ENCODE peak calls at places on chromosomes 6 and 20, in six cellular contexts. V is cardiac fibroblast, N is progenitor cell of endocrine pancreas, U is heart right ventricle, M is GM12865, H is mammary epithelial cell. Q is an unnamed sample.

GRCh38 chr6:33717857-33718552 is 6.5 kb upstream of the UQCC2 start:
- DNase-seq in V (no peak), N (no peak), U (no peak), M (no peak), H (no peak), Q (no peak)

GRCh38 chr6:43907789-43908472 is 137.9 kb downstream of the VEGFA start:
- DNase-seq in V (no peak), N (no peak), U (peak), M (no peak), H (no peak), Q (no peak)

GRCh38 chr20:33437141-33437911 is 6.2 kb downstream of the SNTA1 start:
- DNase-seq in V (peak), N (no peak), U (peak), M (no peak), H (no peak), Q (no peak)

GRCh38 chr6:160960067-160960466 is 31.5 kb upstream of the MAP3K4 start:
- DNase-seq in V (no peak), N (no peak), U (no peak), M (no peak), H (no peak), Q (no peak)

GRCh38 chr6:5126214-5126613 is 41.1 kb downstream of the PPP1R3G start:
- DNase-seq in V (peak), N (no peak), U (no peak), M (no peak), H (no peak), Q (no peak)

GRCh38 chr20:50388733-50389436 is 121.3 kb upstream of the PTPN1 start:
- DNase-seq in V (no peak), N (no peak), U (no peak), M (no peak), H (no peak), Q (no peak)

GRCh38 chr20:62501801-62502495 is 26.2 kb upstream of the GATA5 start:
- DNase-seq in V (peak), N (no peak), U (no peak), M (peak), H (peak), Q (peak)

GRCh38 chr6:85866373-85866740 is 223.7 kb upstream of the SYNCRIP start:
- DNase-seq in V (peak), N (no peak), U (no peak), M (no peak), H (no peak), Q (no peak)

GRCh38 chr6:130928993-130929678 is 101.9 kb downstream of the SMLR1 start:
- DNase-seq in V (peak), N (no peak), U (no peak), M (no peak), H (no peak), Q (no peak)

GRCh38 chr20:10715035-10715434 is 41.2 kb upstream of the JAG1 start:
- DNase-seq in V (peak), N (no peak), U (no peak), M (no peak), H (peak), Q (no peak)

GRCh38 chr6:57048577-57048976 is 2.1 kb downstream of the KIAA1586 start:
- DNase-seq in V (peak), N (no peak), U (no peak), M (no peak), H (no peak), Q (no peak)

GRCh38 chr6:34459899-34460593 is 5.8 kb upstream of the PACSIN1 start:
- DNase-seq in V (peak), N (no peak), U (no peak), M (peak), H (peak), Q (peak)

GRCh38 chr6:54860739-54861138 is 14.2 kb downstream of the FAM83B start:
- DNase-seq in V (peak), N (no peak), U (no peak), M (no peak), H (peak), Q (no peak)

GRCh38 chr6:878179-878578 is 185.2 kb upstream of the EXOC2 start:
- DNase-seq in V (no peak), N (no peak), U (no peak), M (no peak), H (no peak), Q (no peak)

GRCh38 chr6:169240591-169241390 is 12.9 kb downstream of the THBS2 start:
- DNase-seq in V (peak), N (no peak), U (no peak), M (no peak), H (peak), Q (no peak)

GRCh38 chr6:74115674-74116073 is 419.7 kb downstream of the CD109 start:
- DNase-seq in V (peak), N (no peak), U (no peak), M (no peak), H (no peak), Q (no peak)

DNA sequence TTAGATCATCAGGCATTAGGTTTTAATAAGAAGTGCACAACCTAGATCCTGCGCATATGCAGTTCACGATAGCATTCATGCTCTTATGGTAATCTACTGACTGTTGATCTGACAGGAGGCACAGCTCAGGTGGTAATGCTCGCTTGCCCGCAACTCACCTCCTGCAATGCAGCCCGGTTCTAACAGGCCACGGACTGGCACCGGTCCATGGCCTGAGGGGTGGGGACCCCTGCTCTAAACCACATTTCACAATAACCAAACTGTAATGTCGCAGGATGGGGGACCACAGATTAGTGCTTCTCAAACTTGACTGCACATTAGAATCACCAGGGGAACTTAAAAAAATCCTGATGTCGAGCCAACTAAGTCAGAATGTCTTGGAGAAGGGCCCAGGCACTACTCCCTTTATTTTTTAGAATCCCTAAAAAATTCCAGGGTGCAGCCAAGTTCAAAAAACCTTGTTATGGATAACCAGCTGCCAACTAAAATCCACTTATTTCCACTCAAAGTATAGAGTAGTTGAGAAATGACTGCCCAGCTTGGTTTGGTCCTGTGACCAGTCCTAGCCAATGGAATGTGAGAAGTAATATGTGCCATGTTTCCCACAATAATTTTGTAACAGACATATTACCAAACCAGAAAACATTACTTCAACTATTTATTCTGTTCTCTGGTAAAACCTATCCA is 3.1 kb downstream of the SHPRH start:
- DNase-seq in V (peak), N (no peak), U (no peak), M (no peak), H (no peak), Q (no peak)
- TF ChIP-seq CTCF in V (no peak), N (no peak), U (no peak), M (no peak), H (no peak), Q (no peak)

GRCh38 chr6:26031595-26032386 is 55.4 kb upstream of the HFE start:
- DNase-seq in V (peak), N (peak), U (peak), M (peak), H (peak), Q (peak)
- TF ChIP-seq CTCF in V (peak), N (peak), U (peak), M (peak), H (peak), Q (no peak)

GRCh38 chr6:158131926-158132325 is 36.1 kb downstream of the SERAC1 start:
- DNase-seq in V (peak), N (no peak), U (no peak), M (peak), H (peak), Q (peak)
- TF ChIP-seq CTCF in V (peak), N (peak), U (peak), M (peak), H (peak), Q (peak)

GRCh38 chr20:23362392-23363256 is 642 bp downstream of the GZF1 start:
- DNase-seq in V (peak), N (no peak), U (no peak), M (peak), H (peak), Q (peak)

GRCh38 chr20:23361651-23362391 is at the start of gene GZF1:
- DNase-seq in V (peak), N (peak), U (peak), M (peak), H (peak), Q (peak)

GRCh38 chr20:23363257-23363649 is 1.3 kb downstream of the GZF1 start:
- DNase-seq in V (no peak), N (no peak), U (peak), M (peak), H (no peak), Q (no peak)

GRCh38 chr20:23358923-23359572 is 2.9 kb upstream of the GZF1 start:
- DNase-seq in V (no peak), N (no peak), U (no peak), M (no peak), H (no peak), Q (no peak)

GRCh38 chr20:23361108-23361650 is 803 bp upstream of the GZF1 start:
- DNase-seq in V (peak), N (no peak), U (no peak), M (peak), H (no peak), Q (no peak)
- TF ChIP-seq CTCF in V (no peak), N (no peak), U (no peak), M (no peak), H (no peak), Q (no peak)

GRCh38 chr20:25314497-25315417 is 66.9 kb downstream of the PYGB start:
- DNase-seq in V (no peak), N (no peak), U (no peak), M (no peak), H (no peak), Q (no peak)
- TF ChIP-seq CTCF in V (no peak), N (no peak), U (no peak), M (no peak), H (no peak), Q (no peak)

Q was measured in activated CD8-positive, alpha-beta T cell treated with anti-CD3 and anti-CD28 coated beads for 36 hours.